ENCODE peak calls at places on chromosome 10, in five cellular contexts. P is psoas muscle, C is transverse colon, G is DND-41, E is colonic mucosa. I is an unnamed sample. For H3K27me3 and H3K4me1, the result is how much of the 10 kb centered on the place peaks cover.

GRCh38 chr10:114151892-114152291 is 22.1 kb downstream of the CCDC186 start:
- DNase-seq in G (no peak), P (no peak), C (no peak), E (no peak), I (no peak)

GRCh38 chr10:103078676-103079075 is 114.4 kb downstream of the NT5C2 start:
- DNase-seq in E (no peak), P (no peak), C (no peak), G (no peak), I (no peak)

GRCh38 chr10:99435986-99436633 is 5.7 kb upstream of the GOT1 start:
- DNase-seq in E (no peak), P (no peak), G (no peak), C (no peak), I (peak)

GRCh38 chr10:17109475-17110207 is 20.0 kb downstream of the CUBN start:
- DNase-seq in G (no peak), C (no peak), E (no peak), P (no peak), I (no peak)

GRCh38 chr10:70191906-70192305 is 21.6 kb upstream of the SAR1A start:
- DNase-seq in E (no peak), G (no peak), P (no peak), C (no peak), I (no peak)

GRCh38 chr10:120386896-120387295 is 70.1 kb upstream of the PLPP4 start:
- DNase-seq in G (no peak), P (no peak), C (no peak), E (no peak), I (no peak)

GRCh38 chr10:103539751-103540150 is 46.2 kb downstream of the NEURL1 start:
- DNase-seq in G (no peak), P (no peak), E (no peak), C (no peak), I (no peak)

GRCh38 chr10:127215882-127216281 is 19.5 kb upstream of the INSYN2A start:
- DNase-seq in C (no peak), G (no peak), E (no peak), P (no peak), I (no peak)

GRCh38 chr10:23037561-23037960 is 57.8 kb upstream of the MSRB2 start:
- DNase-seq in G (no peak), P (no peak), E (no peak), C (no peak), I (no peak)

GRCh38 chr10:97711640-97712267 is 1.8 kb upstream of the MARVELD1 start:
- DNase-seq in G (no peak), E (no peak), P (no peak), C (no peak), I (no peak)

GRCh38 chr10:89147256-89147655 is 59.9 kb downstream of the CH25H start:
- DNase-seq in P (no peak), G (no peak), E (no peak), C (no peak), I (no peak)

GRCh38 chr10:6035926-6036575 is 26.1 kb downstream of the IL2RA start:
- DNase-seq in P (no peak), E (peak), G (no peak), C (no peak), I (no peak)

GRCh38 chr10:114825513-114826253 is 4.1 kb downstream of the FHIP2A start:
- DNase-seq in G (no peak), E (no peak), C (no peak), P (no peak), I (no peak)

GRCh38 chr10:102802920-102803534 is 34.2 kb downstream of the CYP17A1 start:
- DNase-seq in G (no peak), E (no peak), C (peak), P (peak), I (no peak)

GRCh38 chr10:22316286-22317120 is at the start of gene COMMD3:
- DNase-seq in E (peak), C (peak), P (peak), G (peak), I (peak)

GRCh38 chr10:103888113-103888841 is 29.7 kb downstream of the STN1 start:
- DNase-seq in G (no peak), E (peak), P (peak), C (peak), I (peak)

GRCh38 chr10:42952931-42953683 is 123.8 kb upstream of the RET start:
- DNase-seq in E (peak), P (peak), G (no peak), C (no peak), I (no peak)

GRCh38 chr10:83083866-83084265 is 1055.4 kb upstream of the GHITM start:
- DNase-seq in E (no peak), P (no peak), G (no peak), C (no peak), I (no peak)

GRCh38 chr10:33630761-33631160 is 296.3 kb upstream of the NRP1 start:
- DNase-seq in C (no peak), P (no peak), E (no peak), G (no peak), I (no peak)

GRCh38 chr10:49055231-49055850 is 60.0 kb downstream of the VSTM4 start:
- DNase-seq in G (no peak), C (no peak), E (no peak), P (no peak), I (no peak)

GRCh38 chr10:26837139-26837538 is 23.6 kb downstream of the ABI1 start:
- DNase-seq in C (no peak), E (no peak), G (no peak), P (no peak), I (no peak)

GRCh38 chr10:2099321-2099720 is 362.0 kb upstream of the ADARB2 start:
- DNase-seq in P (no peak), E (no peak), G (no peak), C (no peak), I (no peak)

GRCh38 chr10:21265622-21266021 is 259.9 kb downstream of the SKIDA1 start:
- DNase-seq in E (no peak), G (no peak), P (no peak), C (no peak), I (no peak)

GRCh38 chr10:11760151-11760550 is 18.0 kb downstream of the ECHDC3 start:
- DNase-seq in C (no peak), G (no peak), P (no peak), E (no peak), I (no peak)

GRCh38 chr10:129816702-129817101 is 147.4 kb downstream of the EBF3 start:
- DNase-seq in C (no peak), G (no peak), E (no peak), P (no peak), I (no peak)

GRCh38 chr10:59072038-59072437 is 104.4 kb upstream of the PHYHIPL start:
- DNase-seq in E (no peak), G (no peak), C (no peak), P (no peak), I (no peak)

GRCh38 chr10:32367793-32368453 is 21.0 kb upstream of the EPC1 start:
- DNase-seq in E (peak), C (peak), G (peak), P (peak), I (peak)

GRCh38 chr10:100826983-100827818 is 81.8 kb downstream of the PAX2 start:
- DNase-seq in G (no peak), E (peak), C (peak), P (no peak), I (peak)

GRCh38 chr10:118781536-118781935 is 26.8 kb upstream of the CACUL1 start:
- DNase-seq in C (no peak), E (no peak), G (no peak), P (no peak), I (no peak)

GRCh38 chr10:75469018-75469616 is 37.7 kb downstream of the LRMDA start:
- DNase-seq in E (peak), P (peak), C (peak), G (no peak), I (no peak)

GRCh38 chr10:4947039-4947634 is 16.1 kb upstream of the AKR1C1 start:
- DNase-seq in G (no peak), E (no peak), P (no peak), C (no peak), I (no peak)

GRCh38 chr10:124131176-124131575 is 37.8 kb upstream of the CHST15 start:
- DNase-seq in C (no peak), G (no peak), P (no peak), E (no peak), I (no peak)

GRCh38 chr10:22805304-22805703 is 90.9 kb upstream of the PIP4K2A start:
- DNase-seq in E (no peak), P (peak), C (no peak), G (no peak), I (no peak)

GRCh38 chr10:69742928-69743602 is 58.6 kb upstream of the COL13A1 start:
- DNase-seq in C (peak), G (peak), P (peak), E (peak), I (no peak)

GRCh38 chr10:100724531-100725027 is 20.8 kb upstream of the PAX2 start:
- DNase-seq in E (no peak), G (no peak), P (no peak), C (no peak), I (no peak)

GRCh38 chr10:47029181-47029971 is 118.1 kb downstream of the PTPN20 start:
- DNase-seq in G (no peak), P (peak), C (no peak), E (no peak), I (no peak)

GRCh38 chr10:125472037-125472607 is 210.8 kb downstream of the TEX36 start:
- DNase-seq in E (peak), C (peak), G (no peak), P (no peak), I (no peak)

DNA sequence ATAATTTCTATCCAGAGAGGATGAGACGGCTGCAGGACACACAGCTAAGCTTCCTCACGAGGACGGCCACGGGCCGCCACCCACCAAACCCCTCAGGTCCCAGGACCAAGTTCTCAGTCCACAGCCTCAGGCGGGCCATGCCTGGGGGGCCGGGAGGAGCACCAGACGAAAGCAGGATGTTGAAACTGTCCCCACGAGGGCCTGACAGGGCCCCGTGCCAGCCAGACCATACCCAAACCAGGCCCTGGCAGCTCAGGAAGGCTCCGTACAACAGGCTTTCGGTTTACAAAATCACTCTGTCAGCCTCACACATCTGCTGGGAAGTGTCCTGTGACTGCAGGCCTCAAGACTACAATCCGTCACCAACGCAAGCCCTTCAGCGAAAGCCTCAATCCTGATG is 14.5 kb downstream of the TUBGCP2 start:
- DNase-seq in C (no peak), E (no peak), G (no peak), P (no peak), I (no peak)
- H3K27ac ChIP-seq in C (no peak), E (no peak), G (no peak), P (no peak), I (no peak)

DNA sequence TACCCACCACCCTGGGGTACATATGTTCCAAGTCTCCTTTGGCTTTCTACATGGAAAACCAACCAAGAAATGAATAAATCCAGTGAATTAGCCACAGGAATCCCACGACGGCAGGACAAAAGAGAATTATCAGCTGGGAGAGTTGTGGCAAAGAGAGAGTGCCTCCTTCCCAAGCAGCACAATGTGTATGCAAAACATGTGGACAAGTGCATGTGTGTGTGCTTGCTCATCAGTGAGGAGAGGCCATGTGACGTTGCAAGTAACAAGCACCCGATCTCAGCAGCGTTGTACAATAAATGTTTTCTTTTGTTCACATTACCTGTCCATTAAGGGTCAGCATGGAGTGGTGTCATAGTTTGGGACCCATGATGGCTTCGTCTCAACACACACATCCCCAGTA is 50.0 kb upstream of the EMX2 start:
- DNase-seq in E (no peak), G (no peak), C (no peak), P (no peak), I (no peak)
- H3K27me3 ChIP-seq in E (under half), G (under half), C (under half), P (under half), I (under half)

GRCh38 chr10:131924982-131925649 is 24.3 kb downstream of the PPP2R2D start:
- DNase-seq in E (no peak), C (no peak), G (no peak), P (no peak), I (no peak)
- H3K4me1 ChIP-seq in E (under half), C (under half), G (under half), P (under half), I (half or more)

GRCh38 chr10:28046579-28046978 is 47.7 kb upstream of the ODAD2 start:
- DNase-seq in G (no peak), C (no peak), E (no peak), P (no peak), I (no peak)

GRCh38 chr10:28049286-28049685 is 50.4 kb upstream of the ODAD2 start:
- DNase-seq in E (no peak), P (no peak), G (no peak), C (no peak), I (no peak)

GRCh38 chr10:28043941-28044340 is 45.1 kb upstream of the ODAD2 start:
- DNase-seq in P (no peak), G (no peak), C (no peak), E (no peak), I (no peak)

GRCh38 chr10:28047061-28047460 is 48.2 kb upstream of the ODAD2 start:
- DNase-seq in G (no peak), C (no peak), E (no peak), P (no peak), I (no peak)
- H3K27ac ChIP-seq in G (no peak), C (no peak), E (no peak), P (no peak), I (no peak)

GRCh38 chr10:3625959-3626751 is 158.9 kb downstream of the KLF6 start:
- DNase-seq in C (peak), G (no peak), P (no peak), E (no peak), I (no peak)
- H3K27me3 ChIP-seq in C (under half), G (under half), P (under half), E (under half), I (under half)

GRCh38 chr10:132582795-132583194 is 45.2 kb downstream of the INPP5A start:
- DNase-seq in G (no peak), P (no peak), E (no peak), C (no peak), I (no peak)

GRCh38 chr10:132578287-132578951 is 40.8 kb downstream of the INPP5A start:
- DNase-seq in C (no peak), P (no peak), E (no peak), G (no peak), I (no peak)

GRCh38 chr10:132579027-132579859 is 41.7 kb downstream of the INPP5A start:
- DNase-seq in E (no peak), C (no peak), G (no peak), P (no peak), I (no peak)

GRCh38 chr10:132580617-132581016 is 43.0 kb downstream of the INPP5A start:
- DNase-seq in G (no peak), P (no peak), E (no peak), C (no peak), I (no peak)

DNA sequence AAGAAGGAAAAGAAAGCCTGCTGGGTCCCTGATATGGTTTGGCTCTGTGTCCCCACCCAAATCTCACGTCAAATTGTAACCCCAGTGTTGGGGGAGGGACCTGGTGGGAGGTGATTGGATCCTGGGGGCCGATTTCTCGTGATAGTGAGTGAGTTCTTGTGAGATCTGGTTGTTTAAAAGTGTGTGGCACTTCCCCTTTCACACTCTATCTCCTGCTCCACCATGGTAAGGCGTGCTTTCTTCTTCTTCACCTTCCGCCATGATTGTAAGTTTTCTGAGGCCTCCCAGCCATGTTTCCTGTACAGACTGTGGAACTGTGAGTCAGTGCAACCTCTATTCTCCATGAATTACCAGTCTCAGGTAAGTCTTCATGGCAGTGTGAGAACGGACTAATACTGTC is 42.6 kb downstream of the INPP5A start:
- DNase-seq in C (no peak), G (no peak), E (no peak), P (no peak), I (no peak)
- H3K4me1 ChIP-seq in C (under half), G (under half), E (under half), P (under half), I (under half)

I was measured in CD4-positive, alpha-beta memory T cell.